ENCODE peak calls at places on chromosomes 2 and 18, in four cellular contexts. W is K562, M is HepG2, P is HCT116. Y is an unnamed sample. For H3K4me1, the result is how much of the 10 kb centered on the place peaks cover.

GRCh38 chr18:51028201-51028805 is 1.7 kb upstream of the SMAD4 start:
- DNase-seq in W (peak), M (peak), P (peak), Y (no peak)

GRCh38 chr2:11305958-11306357 is 38.5 kb downstream of the ROCK2 start:
- DNase-seq in M (no peak), W (no peak), P (no peak), Y (no peak)

GRCh38 chr2:674319-674985 is 2.8 kb downstream of the TMEM18 start:
- DNase-seq in M (no peak), P (no peak), W (no peak), Y (no peak)

GRCh38 chr2:205407984-205408383 is 274.3 kb upstream of the NRP2 start:
- DNase-seq in P (no peak), W (no peak), M (no peak), Y (no peak)

GRCh38 chr2:88818381-88818780 is 126.9 kb downstream of the RPIA start:
- DNase-seq in P (no peak), M (no peak), W (no peak), Y (no peak)

GRCh38 chr18:49024808-49025361 is 74.1 kb upstream of the SMAD7 start:
- DNase-seq in M (no peak), P (no peak), W (no peak), Y (no peak)

GRCh38 chr2:226514895-226515294 is 284.7 kb downstream of the IRS1 start:
- DNase-seq in M (no peak), W (no peak), P (peak), Y (no peak)

GRCh38 chr18:65287642-65288041 is 463.2 kb upstream of the CDH7 start:
- DNase-seq in P (no peak), W (no peak), M (no peak), Y (no peak)

GRCh38 chr2:860259-860855 is 90.3 kb upstream of the SNTG2 start:
- DNase-seq in P (peak), M (peak), W (no peak), Y (no peak)

GRCh38 chr2:232484628-232485332 is 2.9 kb downstream of the ECEL1 start:
- DNase-seq in W (no peak), P (no peak), M (no peak), Y (no peak)

GRCh38 chr2:48756289-48756688 is 765 bp upstream of the LHCGR start:
- DNase-seq in W (no peak), P (no peak), M (no peak), Y (no peak)

DNA sequence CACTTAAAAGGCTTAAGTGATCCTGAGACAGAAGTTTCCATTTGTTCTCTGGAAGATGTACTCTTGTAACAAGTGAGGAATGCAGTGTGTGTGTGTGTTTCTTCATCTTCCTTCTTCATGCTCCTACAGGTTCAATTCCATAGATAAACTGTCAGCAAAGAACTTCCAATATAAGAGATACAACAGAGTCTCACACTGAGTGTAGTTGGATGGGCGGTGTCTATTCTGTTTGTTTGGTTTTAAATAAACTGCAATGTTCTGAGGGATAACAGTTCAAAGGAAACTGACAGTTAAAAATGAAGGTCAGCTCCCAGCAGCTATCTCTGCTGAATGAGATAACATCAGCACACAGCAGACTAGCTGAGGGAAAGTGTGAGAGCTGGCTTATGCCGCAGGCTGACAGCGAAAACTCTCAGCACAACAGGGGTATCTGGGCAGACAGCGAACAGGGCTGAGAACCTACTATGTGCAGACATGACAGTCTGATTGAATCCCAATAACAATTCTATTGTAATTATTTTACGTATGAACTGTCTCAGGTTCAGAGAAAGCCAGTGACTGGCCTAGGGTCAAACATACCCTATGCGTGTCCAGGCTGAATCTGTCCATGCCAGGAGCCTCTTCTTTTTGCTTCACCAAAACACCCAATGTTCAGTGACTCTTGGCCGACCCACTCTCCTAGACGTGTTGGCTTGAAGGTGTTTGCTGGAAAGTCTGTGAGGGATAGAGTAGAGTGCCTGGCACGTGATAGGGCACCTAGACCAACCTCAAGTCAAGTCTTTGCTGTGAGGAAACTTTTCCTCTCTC is 201.9 kb upstream of the TRIB2 start:
- DNase-seq in P (no peak), M (peak), W (peak), Y (no peak)
- H3K4me1 ChIP-seq in P (under half), M (under half), W (under half), Y (under half)

DNA sequence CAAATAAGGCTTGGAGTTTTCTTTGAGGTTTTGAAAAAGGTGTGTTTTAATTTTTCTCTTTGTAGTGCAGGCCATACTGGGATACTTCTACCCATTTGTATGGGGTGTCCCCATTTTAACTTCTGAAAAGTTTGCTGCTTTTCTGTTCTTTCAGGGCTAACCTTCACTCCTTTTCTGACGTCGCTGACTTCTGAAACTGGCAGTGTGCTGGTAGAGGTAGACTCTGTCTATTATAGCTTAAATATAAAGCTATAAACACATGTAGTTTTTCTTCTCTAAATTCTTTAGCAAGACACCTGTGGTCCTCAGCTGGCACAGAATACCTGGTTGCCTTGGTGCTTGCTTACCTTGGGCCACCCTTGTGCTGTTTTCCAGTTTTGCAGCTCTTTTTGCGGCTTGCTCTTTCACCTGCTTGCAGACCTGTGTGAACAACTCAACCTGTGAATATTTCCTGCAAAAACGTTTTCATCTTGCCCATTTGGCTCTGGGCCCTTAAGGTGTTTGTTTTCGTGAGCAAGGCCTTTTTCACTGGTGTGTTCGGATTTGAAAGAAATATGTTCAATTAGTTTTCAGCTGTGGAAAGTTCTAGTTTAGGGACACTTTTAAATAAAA is 42.2 kb downstream of the PHLPP1 start:
- DNase-seq in P (no peak), W (no peak), M (no peak), Y (no peak)
- TF ChIP-seq SIN3A in P (no peak), W (no peak), M (no peak), Y (no peak)

GRCh38 chr2:217396586-217396985 is 536.7 kb upstream of the TNP1 start:
- DNase-seq in M (no peak), P (no peak), W (no peak), Y (no peak)
- TF ChIP-seq TCF7L2 in M (no peak), P (no peak), W (no peak), Y (no peak)

GRCh38 chr18:44828080-44828479 is 147.4 kb downstream of the SETBP1 start:
- DNase-seq in P (no peak), W (no peak), M (no peak), Y (no peak)
- H3K4me1 ChIP-seq in P (under half), W (under half), M (under half), Y (under half)

GRCh38 chr2:144412727-144413126 is 107.2 kb downstream of the ZEB2 start:
- DNase-seq in M (no peak), P (no peak), W (no peak), Y (no peak)
- TF ChIP-seq SIN3A in M (no peak), P (no peak), W (no peak), Y (no peak)

GRCh38 chr18:11872479-11873136 is 21.4 kb downstream of the CHMP1B start:
- DNase-seq in P (peak), W (peak), M (peak), Y (no peak)
- TF ChIP-seq TCF7L2 in P (no peak), W (no peak), M (no peak), Y (no peak)

DNA sequence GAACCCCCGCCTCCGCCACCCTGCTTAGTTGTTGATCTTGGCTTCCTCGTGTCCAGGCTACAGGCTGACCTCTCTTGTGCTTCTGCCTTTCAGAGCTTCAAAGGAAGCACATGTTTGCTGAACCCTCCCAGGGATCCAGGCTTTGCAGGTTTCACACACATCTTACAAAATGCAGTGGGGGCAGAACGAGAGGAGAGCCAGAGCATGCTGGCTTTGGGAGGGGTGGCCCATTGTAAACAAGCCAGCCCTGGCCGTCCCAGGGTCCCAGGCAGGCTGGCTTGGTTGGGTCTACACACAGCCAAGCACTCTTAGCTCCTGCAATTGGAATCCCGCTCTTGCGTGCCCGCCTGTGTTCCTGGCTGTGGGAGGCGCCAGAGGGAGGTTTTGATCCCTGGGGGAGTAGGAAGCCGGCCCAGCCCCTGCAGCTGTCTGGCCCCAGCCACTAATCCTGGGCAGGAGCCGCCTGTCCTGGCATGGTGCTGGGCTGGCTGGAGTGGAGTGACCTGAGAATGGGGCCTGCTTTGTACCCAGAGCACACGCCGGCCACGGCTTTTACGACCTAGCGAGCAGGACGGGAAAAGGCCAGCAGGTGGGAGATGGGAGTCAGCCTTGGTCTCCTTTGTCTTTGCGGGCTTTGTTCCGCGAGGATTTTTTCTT is 53.9 kb downstream of the SH3BP4 start:
- DNase-seq in M (peak), P (no peak), W (peak), Y (no peak)
- H3K4me1 ChIP-seq in M (half or more), P (half or more), W (under half), Y (half or more)

GRCh38 chr2:122323927-122324326 is 568.5 kb downstream of the TSN start:
- DNase-seq in M (no peak), P (no peak), W (no peak), Y (no peak)
- TF ChIP-seq SIN3A in M (no peak), P (no peak), W (no peak), Y (no peak)